ENCODE peak calls at places on chromosomes 5 and 9, in ten cellular contexts. One of them, this sample, is unnamed.

GRCh38 chr5:93717162-93717561 is 24.2 kb downstream of the POU5F2 start:
- DNase-seq in endothelial cell: no peak
- DNase-seq in bronchial epithelial cell: peak
- DNase-seq in mammary epithelial cell: peak
- DNase-seq in HFFc6: no peak
- DNase-seq in transverse colon: no peak
- DNase-seq in activated CD8-positive, alpha-beta T cell treated with anti-CD3 and anti-CD28 coated beads for 36 hours: no peak
- DNase-seq in astrocyte of the spinal cord: peak
- DNase-seq in neural crest cell: no peak
- DNase-seq in epithelial cell of esophagus: peak
- DNase-seq in this sample: no peak

GRCh38 chr5:37893414-37894134 is 53.7 kb upstream of the GDNF start:
- DNase-seq in epithelial cell of esophagus: no peak
- DNase-seq in astrocyte of the spinal cord: no peak
- DNase-seq in transverse colon: no peak
- DNase-seq in HFFc6: no peak
- DNase-seq in bronchial epithelial cell: no peak
- DNase-seq in mammary epithelial cell: no peak
- DNase-seq in endothelial cell: no peak
- DNase-seq in neural crest cell: no peak
- DNase-seq in activated CD8-positive, alpha-beta T cell treated with anti-CD3 and anti-CD28 coated beads for 36 hours: no peak
- DNase-seq in this sample: no peak

GRCh38 chr5:76270214-76270613 is 132.9 kb upstream of the IQGAP2 start:
- DNase-seq in activated CD8-positive, alpha-beta T cell treated with anti-CD3 and anti-CD28 coated beads for 36 hours: peak
- DNase-seq in epithelial cell of esophagus: peak
- DNase-seq in bronchial epithelial cell: peak
- DNase-seq in astrocyte of the spinal cord: no peak
- DNase-seq in endothelial cell: no peak
- DNase-seq in transverse colon: no peak
- DNase-seq in HFFc6: no peak
- DNase-seq in mammary epithelial cell: peak
- DNase-seq in neural crest cell: no peak
- DNase-seq in this sample: no peak

GRCh38 chr5:345404-346195 is 24.1 kb downstream of the AHRR start:
- DNase-seq in astrocyte of the spinal cord: no peak
- DNase-seq in activated CD8-positive, alpha-beta T cell treated with anti-CD3 and anti-CD28 coated beads for 36 hours: no peak
- DNase-seq in HFFc6: no peak
- DNase-seq in transverse colon: no peak
- DNase-seq in epithelial cell of esophagus: no peak
- DNase-seq in endothelial cell: no peak
- DNase-seq in mammary epithelial cell: no peak
- DNase-seq in bronchial epithelial cell: no peak
- DNase-seq in neural crest cell: no peak
- DNase-seq in this sample: no peak

GRCh38 chr9:137723396-137724113 is 104.8 kb downstream of the EHMT1 start:
- DNase-seq in endothelial cell: no peak
- DNase-seq in astrocyte of the spinal cord: no peak
- DNase-seq in neural crest cell: no peak
- DNase-seq in epithelial cell of esophagus: no peak
- DNase-seq in bronchial epithelial cell: no peak
- DNase-seq in activated CD8-positive, alpha-beta T cell treated with anti-CD3 and anti-CD28 coated beads for 36 hours: no peak
- DNase-seq in HFFc6: no peak
- DNase-seq in mammary epithelial cell: no peak
- DNase-seq in transverse colon: no peak
- DNase-seq in this sample: no peak

GRCh38 chr5:134647750-134648424 is 698 bp upstream of the SEC24A start:
- DNase-seq in bronchial epithelial cell: peak
- DNase-seq in epithelial cell of esophagus: peak
- DNase-seq in transverse colon: peak
- DNase-seq in astrocyte of the spinal cord: peak
- DNase-seq in activated CD8-positive, alpha-beta T cell treated with anti-CD3 and anti-CD28 coated beads for 36 hours: peak
- DNase-seq in mammary epithelial cell: peak
- DNase-seq in neural crest cell: no peak
- DNase-seq in endothelial cell: no peak
- DNase-seq in HFFc6: peak
- DNase-seq in this sample: no peak

GRCh38 chr5:133428072-133428660 is 184.2 kb downstream of the FSTL4 start:
- DNase-seq in transverse colon: no peak
- DNase-seq in mammary epithelial cell: no peak
- DNase-seq in HFFc6: no peak
- DNase-seq in astrocyte of the spinal cord: no peak
- DNase-seq in neural crest cell: no peak
- DNase-seq in activated CD8-positive, alpha-beta T cell treated with anti-CD3 and anti-CD28 coated beads for 36 hours: no peak
- DNase-seq in bronchial epithelial cell: no peak
- DNase-seq in endothelial cell: no peak
- DNase-seq in epithelial cell of esophagus: no peak
- DNase-seq in this sample: no peak

GRCh38 chr5:93800988-93801811 is 59.8 kb upstream of the POU5F2 start:
- DNase-seq in astrocyte of the spinal cord: peak
- DNase-seq in HFFc6: peak
- DNase-seq in endothelial cell: no peak
- DNase-seq in neural crest cell: peak
- DNase-seq in transverse colon: no peak
- DNase-seq in bronchial epithelial cell: peak
- DNase-seq in mammary epithelial cell: peak
- DNase-seq in activated CD8-positive, alpha-beta T cell treated with anti-CD3 and anti-CD28 coated beads for 36 hours: peak
- DNase-seq in epithelial cell of esophagus: peak
- DNase-seq in this sample: no peak

GRCh38 chr5:172658869-172659513 is 17.9 kb downstream of the NEURL1B start:
- DNase-seq in astrocyte of the spinal cord: no peak
- DNase-seq in epithelial cell of esophagus: no peak
- DNase-seq in transverse colon: peak
- DNase-seq in neural crest cell: no peak
- DNase-seq in HFFc6: no peak
- DNase-seq in activated CD8-positive, alpha-beta T cell treated with anti-CD3 and anti-CD28 coated beads for 36 hours: no peak
- DNase-seq in bronchial epithelial cell: peak
- DNase-seq in mammary epithelial cell: no peak
- DNase-seq in endothelial cell: no peak
- DNase-seq in this sample: no peak

GRCh38 chr5:84255318-84255717 is 129.4 kb downstream of the EDIL3 start:
- DNase-seq in HFFc6: no peak
- DNase-seq in mammary epithelial cell: peak
- DNase-seq in neural crest cell: no peak
- DNase-seq in activated CD8-positive, alpha-beta T cell treated with anti-CD3 and anti-CD28 coated beads for 36 hours: no peak
- DNase-seq in endothelial cell: no peak
- DNase-seq in bronchial epithelial cell: peak
- DNase-seq in epithelial cell of esophagus: peak
- DNase-seq in astrocyte of the spinal cord: peak
- DNase-seq in transverse colon: no peak
- DNase-seq in this sample: no peak

GRCh38 chr9:37967681-37968080 is 63.8 kb upstream of the SLC25A51 start:
- DNase-seq in epithelial cell of esophagus: no peak
- DNase-seq in activated CD8-positive, alpha-beta T cell treated with anti-CD3 and anti-CD28 coated beads for 36 hours: no peak
- DNase-seq in mammary epithelial cell: no peak
- DNase-seq in endothelial cell: no peak
- DNase-seq in transverse colon: no peak
- DNase-seq in astrocyte of the spinal cord: no peak
- DNase-seq in neural crest cell: no peak
- DNase-seq in HFFc6: no peak
- DNase-seq in bronchial epithelial cell: no peak
- DNase-seq in this sample: no peak

GRCh38 chr9:98066235-98066634 is 9.7 kb downstream of the NANS start:
- DNase-seq in neural crest cell: no peak
- DNase-seq in HFFc6: no peak
- DNase-seq in activated CD8-positive, alpha-beta T cell treated with anti-CD3 and anti-CD28 coated beads for 36 hours: no peak
- DNase-seq in endothelial cell: no peak
- DNase-seq in transverse colon: no peak
- DNase-seq in bronchial epithelial cell: no peak
- DNase-seq in astrocyte of the spinal cord: no peak
- DNase-seq in mammary epithelial cell: no peak
- DNase-seq in epithelial cell of esophagus: no peak
- DNase-seq in this sample: no peak

GRCh38 chr9:94779693-94780290 is 53.3 kb downstream of the AOPEP start:
- DNase-seq in endothelial cell: no peak
- DNase-seq in HFFc6: no peak
- DNase-seq in bronchial epithelial cell: no peak
- DNase-seq in epithelial cell of esophagus: no peak
- DNase-seq in transverse colon: no peak
- DNase-seq in activated CD8-positive, alpha-beta T cell treated with anti-CD3 and anti-CD28 coated beads for 36 hours: no peak
- DNase-seq in neural crest cell: no peak
- DNase-seq in mammary epithelial cell: no peak
- DNase-seq in astrocyte of the spinal cord: no peak
- DNase-seq in this sample: no peak

GRCh38 chr9:133955821-133956411 is 36.2 kb downstream of the VAV2 start:
- DNase-seq in endothelial cell: peak
- DNase-seq in HFFc6: no peak
- DNase-seq in astrocyte of the spinal cord: peak
- DNase-seq in mammary epithelial cell: no peak
- DNase-seq in bronchial epithelial cell: no peak
- DNase-seq in neural crest cell: peak
- DNase-seq in epithelial cell of esophagus: no peak
- DNase-seq in activated CD8-positive, alpha-beta T cell treated with anti-CD3 and anti-CD28 coated beads for 36 hours: peak
- DNase-seq in transverse colon: peak
- DNase-seq in this sample: no peak
- TF ChIP-seq CTCF in endothelial cell: no peak
- TF ChIP-seq CTCF in HFFc6: no peak
- TF ChIP-seq CTCF in astrocyte of the spinal cord: peak
- TF ChIP-seq CTCF in mammary epithelial cell: no peak
- TF ChIP-seq CTCF in bronchial epithelial cell: no peak
- TF ChIP-seq CTCF in neural crest cell: peak
- TF ChIP-seq CTCF in epithelial cell of esophagus: no peak
- TF ChIP-seq CTCF in activated CD8-positive, alpha-beta T cell treated with anti-CD3 and anti-CD28 coated beads for 36 hours: no peak
- TF ChIP-seq CTCF in transverse colon: no peak
- TF ChIP-seq CTCF in this sample: no peak

DNA sequence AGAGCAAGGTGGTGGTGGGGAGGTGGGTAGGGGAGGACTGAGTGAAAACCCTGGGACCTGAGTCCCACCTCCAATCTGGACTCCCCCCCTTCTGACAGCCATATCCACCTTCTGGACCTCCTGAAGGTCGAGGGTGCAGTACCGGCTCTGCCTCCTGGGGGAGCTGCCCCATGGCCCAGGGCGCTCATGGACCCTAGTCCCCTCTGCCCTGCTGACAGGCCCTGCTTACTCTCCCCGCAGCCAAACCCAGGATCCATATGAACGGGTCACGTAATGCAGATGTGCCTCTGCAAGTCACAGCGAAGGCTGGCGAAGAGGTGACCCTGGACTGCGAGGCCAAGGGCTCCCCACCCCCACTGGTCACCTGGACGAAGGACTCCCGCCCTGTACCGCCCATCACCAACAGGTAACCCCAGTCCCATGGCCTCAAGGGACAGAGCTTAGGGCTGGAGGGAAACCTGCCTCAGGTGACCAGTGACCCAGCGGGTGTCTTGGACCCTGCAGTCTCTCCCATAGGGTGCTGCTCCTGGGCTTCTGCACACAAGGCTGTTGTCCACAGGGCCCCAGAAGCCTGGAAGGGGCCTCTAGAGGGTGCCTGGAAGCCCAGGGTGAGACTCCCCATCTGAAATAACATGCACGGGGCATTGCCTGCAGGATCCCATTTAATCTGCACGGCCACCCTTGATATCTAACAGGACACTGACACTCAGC is 61.7 kb downstream of the HMCN2 start:
- DNase-seq in HFFc6: no peak
- DNase-seq in neural crest cell: no peak
- DNase-seq in mammary epithelial cell: no peak
- DNase-seq in endothelial cell: peak
- DNase-seq in astrocyte of the spinal cord: no peak
- DNase-seq in activated CD8-positive, alpha-beta T cell treated with anti-CD3 and anti-CD28 coated beads for 36 hours: peak
- DNase-seq in epithelial cell of esophagus: no peak
- DNase-seq in bronchial epithelial cell: no peak
- DNase-seq in transverse colon: no peak
- DNase-seq in this sample: no peak
- TF ChIP-seq CTCF in HFFc6: peak
- TF ChIP-seq CTCF in neural crest cell: peak
- TF ChIP-seq CTCF in mammary epithelial cell: peak
- TF ChIP-seq CTCF in endothelial cell: peak
- TF ChIP-seq CTCF in astrocyte of the spinal cord: peak
- TF ChIP-seq CTCF in activated CD8-positive, alpha-beta T cell treated with anti-CD3 and anti-CD28 coated beads for 36 hours: peak
- TF ChIP-seq CTCF in epithelial cell of esophagus: peak
- TF ChIP-seq CTCF in bronchial epithelial cell: peak
- TF ChIP-seq CTCF in transverse colon: peak
- TF ChIP-seq CTCF in this sample: no peak

GRCh38 chr5:67331296-67331925 is 134.8 kb upstream of the CD180 start:
- DNase-seq in activated CD8-positive, alpha-beta T cell treated with anti-CD3 and anti-CD28 coated beads for 36 hours: no peak
- DNase-seq in endothelial cell: no peak
- DNase-seq in neural crest cell: no peak
- DNase-seq in mammary epithelial cell: no peak
- DNase-seq in bronchial epithelial cell: no peak
- DNase-seq in astrocyte of the spinal cord: peak
- DNase-seq in HFFc6: no peak
- DNase-seq in transverse colon: no peak
- DNase-seq in epithelial cell of esophagus: no peak
- DNase-seq in this sample: no peak

GRCh38 chr5:67335391-67335790 is 138.8 kb upstream of the CD180 start:
- DNase-seq in neural crest cell: no peak
- DNase-seq in mammary epithelial cell: no peak
- DNase-seq in epithelial cell of esophagus: no peak
- DNase-seq in transverse colon: no peak
- DNase-seq in endothelial cell: no peak
- DNase-seq in activated CD8-positive, alpha-beta T cell treated with anti-CD3 and anti-CD28 coated beads for 36 hours: no peak
- DNase-seq in HFFc6: no peak
- DNase-seq in bronchial epithelial cell: no peak
- DNase-seq in astrocyte of the spinal cord: no peak
- DNase-seq in this sample: no peak

GRCh38 chr5:67337751-67338150 is 141.2 kb upstream of the CD180 start:
- DNase-seq in mammary epithelial cell: no peak
- DNase-seq in astrocyte of the spinal cord: no peak
- DNase-seq in epithelial cell of esophagus: no peak
- DNase-seq in activated CD8-positive, alpha-beta T cell treated with anti-CD3 and anti-CD28 coated beads for 36 hours: no peak
- DNase-seq in transverse colon: no peak
- DNase-seq in endothelial cell: no peak
- DNase-seq in bronchial epithelial cell: no peak
- DNase-seq in neural crest cell: no peak
- DNase-seq in HFFc6: no peak
- DNase-seq in this sample: no peak

GRCh38 chr5:67338416-67338815 is 141.8 kb upstream of the CD180 start:
- DNase-seq in astrocyte of the spinal cord: no peak
- DNase-seq in mammary epithelial cell: no peak
- DNase-seq in epithelial cell of esophagus: no peak
- DNase-seq in bronchial epithelial cell: no peak
- DNase-seq in transverse colon: no peak
- DNase-seq in activated CD8-positive, alpha-beta T cell treated with anti-CD3 and anti-CD28 coated beads for 36 hours: no peak
- DNase-seq in HFFc6: no peak
- DNase-seq in neural crest cell: no peak
- DNase-seq in endothelial cell: no peak
- DNase-seq in this sample: no peak

DNA sequence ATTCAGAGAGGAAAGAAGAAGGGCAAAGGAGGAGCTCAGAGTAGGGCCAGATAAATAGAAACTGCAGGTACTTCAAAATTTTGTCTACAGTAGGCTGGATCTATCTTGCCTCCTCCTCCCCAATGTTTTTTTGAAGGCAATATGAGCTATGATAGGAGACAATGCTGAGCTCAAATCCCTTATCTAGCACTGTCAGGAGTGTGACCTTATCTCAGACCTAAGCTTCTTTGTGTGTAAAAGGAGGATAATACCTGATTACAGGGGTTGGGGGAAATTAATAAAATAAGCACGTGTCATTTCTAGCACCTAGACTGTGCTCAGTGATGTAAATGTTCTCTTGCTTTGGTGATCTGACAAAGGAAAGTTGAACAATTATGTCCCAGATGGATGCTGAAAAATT is 137.8 kb upstream of the CD180 start:
- DNase-seq in bronchial epithelial cell: no peak
- DNase-seq in mammary epithelial cell: no peak
- DNase-seq in activated CD8-positive, alpha-beta T cell treated with anti-CD3 and anti-CD28 coated beads for 36 hours: no peak
- DNase-seq in transverse colon: no peak
- DNase-seq in HFFc6: no peak
- DNase-seq in epithelial cell of esophagus: no peak
- DNase-seq in astrocyte of the spinal cord: no peak
- DNase-seq in neural crest cell: no peak
- DNase-seq in endothelial cell: no peak
- DNase-seq in this sample: no peak
- TF ChIP-seq CTCF in bronchial epithelial cell: no peak
- TF ChIP-seq CTCF in mammary epithelial cell: no peak
- TF ChIP-seq CTCF in activated CD8-positive, alpha-beta T cell treated with anti-CD3 and anti-CD28 coated beads for 36 hours: no peak
- TF ChIP-seq CTCF in transverse colon: no peak
- TF ChIP-seq CTCF in HFFc6: no peak
- TF ChIP-seq CTCF in epithelial cell of esophagus: no peak
- TF ChIP-seq CTCF in astrocyte of the spinal cord: no peak
- TF ChIP-seq CTCF in neural crest cell: no peak
- TF ChIP-seq CTCF in endothelial cell: no peak
- TF ChIP-seq CTCF in this sample: no peak

GRCh38 chr5:60794691-60795090 is 49.4 kb downstream of the ELOVL7 start:
- DNase-seq in mammary epithelial cell: no peak
- DNase-seq in neural crest cell: no peak
- DNase-seq in HFFc6: no peak
- DNase-seq in endothelial cell: no peak
- DNase-seq in epithelial cell of esophagus: no peak
- DNase-seq in transverse colon: no peak
- DNase-seq in activated CD8-positive, alpha-beta T cell treated with anti-CD3 and anti-CD28 coated beads for 36 hours: no peak
- DNase-seq in astrocyte of the spinal cord: no peak
- DNase-seq in bronchial epithelial cell: no peak
- DNase-seq in this sample: no peak
- TF ChIP-seq CTCF in mammary epithelial cell: no peak
- TF ChIP-seq CTCF in neural crest cell: no peak
- TF ChIP-seq CTCF in HFFc6: no peak
- TF ChIP-seq CTCF in endothelial cell: no peak
- TF ChIP-seq CTCF in epithelial cell of esophagus: no peak
- TF ChIP-seq CTCF in transverse colon: no peak
- TF ChIP-seq CTCF in activated CD8-positive, alpha-beta T cell treated with anti-CD3 and anti-CD28 coated beads for 36 hours: no peak
- TF ChIP-seq CTCF in astrocyte of the spinal cord: no peak
- TF ChIP-seq CTCF in bronchial epithelial cell: no peak
- TF ChIP-seq CTCF in this sample: no peak